ENCODE peak calls at places on chromosomes 16 and 17, in seven cellular contexts. F, W, X, O, I, J and H are unnamed samples.

GRCh38 chr17:68396226-68396780 is 61.0 kb downstream of the WIPI1 start:
- DNase-seq in I (no peak), J (no peak), F (no peak), W (no peak), X (no peak), O (no peak), H (no peak)

GRCh38 chr17:68292689-68293040 is 1.4 kb downstream of the ARSG start:
- DNase-seq in O (no peak), F (no peak), J (no peak), X (no peak), I (no peak), W (no peak), H (no peak)

GRCh38 chr17:45073414-45074070 is 12.4 kb downstream of the NMT1 start:
- DNase-seq in J (no peak), F (no peak), I (no peak), O (no peak), X (no peak), W (peak; percentile 38), H (no peak)

GRCh38 chr16:80317132-80318098 is 223.4 kb upstream of the DYNLRB2 start:
- DNase-seq in F (peak; percentile 30), W (no peak), J (peak; percentile 48), X (no peak), I (no peak), O (no peak), H (no peak)

GRCh38 chr16:85173077-85173980 is 61.1 kb upstream of the CIBAR2 start:
- DNase-seq in F (no peak), O (no peak), W (no peak), I (no peak), J (no peak), X (peak; percentile 61), H (no peak)

GRCh38 chr16:1014221-1014620 is 32.7 kb downstream of the SOX8 start:
- DNase-seq in O (no peak), I (no peak), W (no peak), F (no peak), X (no peak), J (no peak), H (no peak)

GRCh38 chr17:76191891-76192290 is 48.4 kb downstream of the RNF157 start:
- DNase-seq in X (no peak), I (no peak), O (no peak), W (no peak), J (no peak), F (no peak), H (peak; percentile 59)

GRCh38 chr17:45705123-45706009 is 78.8 kb upstream of the CRHR1 start:
- DNase-seq in F (no peak), O (no peak), J (no peak), I (no peak), X (peak; percentile 83), W (no peak), H (no peak)

GRCh38 chr17:44053130-44053872 is 13.2 kb downstream of the LSM12 start:
- DNase-seq in X (no peak), J (no peak), W (no peak), O (no peak), F (no peak), I (no peak), H (no peak)

GRCh38 chr17:42814633-42815399 is 9.3 kb downstream of the BECN1 start:
- DNase-seq in I (no peak), W (no peak), J (no peak), X (no peak), F (no peak), O (no peak), H (no peak)

GRCh38 chr16:87921236-87921773 is 15.0 kb downstream of the CA5A start:
- DNase-seq in J (no peak), F (no peak), O (no peak), X (no peak), I (no peak), W (no peak), H (no peak)

GRCh38 chr17:78709119-78709681 is 72.9 kb downstream of the CYTH1 start:
- DNase-seq in F (no peak), X (no peak), I (no peak), O (no peak), J (no peak), W (no peak), H (no peak)

GRCh38 chr17:62665599-62665998 is 38.1 kb downstream of the MRC2 start:
- DNase-seq in W (no peak), F (no peak), I (no peak), O (no peak), X (no peak), J (no peak), H (no peak)

GRCh38 chr16:84369938-84370627 is 1.7 kb downstream of the ATP2C2 start:
- DNase-seq in J (no peak), F (no peak), W (no peak), I (no peak), O (no peak), X (no peak), H (no peak)

GRCh38 chr17:58618336-58618735 is 73.5 kb downstream of the TEX14 start:
- DNase-seq in F (no peak), J (no peak), I (no peak), X (no peak), O (no peak), W (no peak), H (no peak)

GRCh38 chr17:82492647-82493516 is 26.6 kb upstream of the FOXK2 start:
- DNase-seq in J (no peak), I (no peak), W (no peak), X (no peak), O (no peak), F (no peak), H (no peak)

GRCh38 chr17:10262451-10262850 is 64.0 kb upstream of the GAS7 start:
- DNase-seq in J (no peak), X (no peak), W (no peak), O (no peak), I (no peak), F (no peak), H (no peak)

GRCh38 chr16:23303685-23304084 is 1.6 kb downstream of the SCNN1B start:
- DNase-seq in O (no peak), W (no peak), J (no peak), F (no peak), I (no peak), X (no peak), H (no peak)

GRCh38 chr16:88906020-88906419 is 39.6 kb upstream of the PABPN1L start:
- DNase-seq in W (no peak), O (no peak), F (no peak), X (no peak), I (no peak), J (no peak), H (no peak)

GRCh38 chr17:67517335-67517734 is 140.3 kb downstream of the PITPNC1 start:
- DNase-seq in J (no peak), F (no peak), W (no peak), O (no peak), I (no peak), X (no peak), H (no peak)

GRCh38 chr17:9228408-9229159 is 207.3 kb downstream of the NTN1 start:
- DNase-seq in F (no peak), X (no peak), J (no peak), O (no peak), W (peak; percentile 9), I (no peak), H (no peak)

GRCh38 chr17:38425048-38425447 is 3.2 kb upstream of the ARHGAP23 start:
- DNase-seq in X (no peak), F (no peak), W (no peak), J (no peak), O (no peak), I (no peak), H (no peak)

GRCh38 chr17:19290047-19290705 is 53.0 kb downstream of the EPN2 start:
- DNase-seq in F (no peak), I (no peak), J (no peak), X (no peak), O (no peak), W (no peak), H (no peak)

GRCh38 chr17:61770752-61771533 is 92.4 kb downstream of the BRIP1 start:
- DNase-seq in I (no peak), J (no peak), F (no peak), X (no peak), O (no peak), W (no peak), H (no peak)